ENCODE peak calls at places on chromosomes 2 and 18, in four cellular contexts. I, F, Q and R are unnamed samples.

GRCh38 chr2:24269270-24269669 is 91.1 kb downstream of the ITSN2 start:
- DNase-seq in I (no peak), F (no peak), Q (peak; percentile 65), R (no peak)

GRCh38 chr18:29251681-29252080 is 1074.8 kb upstream of the CDH2 start:
- DNase-seq in I (no peak), F (no peak), Q (no peak), R (no peak)

GRCh38 chr2:242057379-242058040 is 188.0 kb downstream of the RTP5 start:
- DNase-seq in I (no peak), F (peak; percentile 48), Q (no peak), R (no peak)

GRCh38 chr2:128454980-128455709 is 136.5 kb upstream of the HS6ST1 start:
- DNase-seq in I (no peak), F (no peak), Q (no peak), R (no peak)

GRCh38 chr18:57051586-57052044 is 95.3 kb upstream of the BOD1L2 start:
- DNase-seq in I (peak; percentile 47), F (no peak), Q (no peak), R (no peak)

GRCh38 chr2:20446280-20446916 is 476 bp upstream of the RHOB start:
- DNase-seq in I (no peak), F (peak; percentile 78), Q (no peak), R (no peak)

GRCh38 chr18:73688851-73689659 is 458.6 kb downstream of the FBXO15 start:
- DNase-seq in I (peak; percentile 20), F (no peak), Q (no peak), R (peak; percentile 94)

GRCh38 chr2:101546376-101547058 is 71.6 kb upstream of the RFX8 start:
- DNase-seq in I (no peak), F (no peak), Q (no peak), R (peak; percentile 60)

GRCh38 chr2:63055510-63056308 is 5.1 kb downstream of the OTX1 start:
- DNase-seq in I (no peak), F (peak; percentile 60), Q (no peak), R (no peak)

GRCh38 chr2:207897541-207898353 is 127.6 kb downstream of the PLEKHM3 start:
- DNase-seq in I (no peak), F (no peak), Q (no peak), R (no peak)

GRCh38 chr2:207895236-207895860 is 125.6 kb upstream of the FZD5 start:
- DNase-seq in I (no peak), F (no peak), Q (no peak), R (no peak)

GRCh38 chr2:207898354-207898695 is 127.0 kb downstream of the PLEKHM3 start:
- DNase-seq in I (no peak), F (no peak), Q (no peak), R (no peak)

GRCh38 chr2:207892676-207893402 is 123.1 kb upstream of the FZD5 start:
- DNase-seq in I (no peak), F (no peak), Q (no peak), R (peak; percentile 73)

DNA sequence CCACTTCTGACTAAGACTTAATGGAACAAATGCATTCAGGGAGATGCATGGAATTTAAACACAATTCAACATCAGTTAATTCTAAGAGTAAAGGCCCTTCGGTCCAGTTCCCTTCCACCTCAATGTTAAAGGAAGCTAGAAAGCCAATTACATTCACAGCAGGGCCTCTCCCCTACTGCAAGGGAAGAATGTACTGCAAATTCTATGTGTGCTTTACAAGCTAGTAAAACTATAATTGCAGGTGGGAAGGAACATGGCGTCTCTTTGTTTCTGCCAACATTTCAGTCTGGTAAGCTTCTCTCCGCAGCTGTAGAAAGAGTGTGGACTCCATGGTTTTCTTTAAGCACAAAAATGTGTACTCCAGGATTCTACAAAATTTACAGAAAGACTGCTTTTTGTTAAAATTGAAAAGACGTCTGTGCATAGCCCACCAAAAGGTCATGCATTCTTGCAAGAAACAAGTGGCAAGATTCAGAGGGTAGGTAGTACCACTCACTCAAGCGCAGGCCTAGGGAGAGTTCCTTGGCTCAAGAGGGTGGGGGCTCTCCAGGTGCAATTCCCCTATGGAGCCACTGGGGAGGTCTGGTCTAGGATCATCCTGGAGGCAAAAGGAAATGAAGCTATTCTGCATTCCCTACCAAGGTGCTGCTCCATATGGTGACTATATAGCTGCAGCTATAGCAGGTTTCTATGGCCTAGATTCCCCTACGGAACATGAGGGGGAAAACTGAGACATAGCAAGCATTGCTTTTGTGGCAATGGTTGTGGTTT is 127.0 kb upstream of the FZD5 start:
- DNase-seq in I (no peak), F (no peak), Q (no peak), R (no peak)
- TF ChIP-seq CTCF in I (no peak), F (no peak), Q (peak; percentile 34), R (peak; percentile 18)

GRCh38 chr18:839224-840079 is 27.4 kb upstream of the YES1 start:
- DNase-seq in I (peak; percentile 25), F (peak; percentile 90), Q (no peak), R (peak; percentile 89)
- H3K4me3 ChIP-seq in I (no peak overlapping the region), F (no peak overlapping the region), Q (no peak overlapping the region), R (no peak overlapping the region)

GRCh38 chr2:64914247-64914646 is 75.0 kb upstream of the SLC1A4 start:
- DNase-seq in I (no peak), F (no peak), Q (no peak), R (no peak)

GRCh38 chr2:64915510-64915900 is 73.7 kb upstream of the SLC1A4 start:
- DNase-seq in I (no peak), F (no peak), Q (no peak), R (peak; percentile 12)

GRCh38 chr2:64910972-64911433 is 78.2 kb upstream of the SLC1A4 start:
- DNase-seq in I (no peak), F (no peak), Q (no peak), R (no peak)

GRCh38 chr2:64914735-64915509 is 74.3 kb upstream of the SLC1A4 start:
- DNase-seq in I (peak; percentile 96), F (peak; percentile 79), Q (no peak), R (peak; percentile 76)

DNA sequence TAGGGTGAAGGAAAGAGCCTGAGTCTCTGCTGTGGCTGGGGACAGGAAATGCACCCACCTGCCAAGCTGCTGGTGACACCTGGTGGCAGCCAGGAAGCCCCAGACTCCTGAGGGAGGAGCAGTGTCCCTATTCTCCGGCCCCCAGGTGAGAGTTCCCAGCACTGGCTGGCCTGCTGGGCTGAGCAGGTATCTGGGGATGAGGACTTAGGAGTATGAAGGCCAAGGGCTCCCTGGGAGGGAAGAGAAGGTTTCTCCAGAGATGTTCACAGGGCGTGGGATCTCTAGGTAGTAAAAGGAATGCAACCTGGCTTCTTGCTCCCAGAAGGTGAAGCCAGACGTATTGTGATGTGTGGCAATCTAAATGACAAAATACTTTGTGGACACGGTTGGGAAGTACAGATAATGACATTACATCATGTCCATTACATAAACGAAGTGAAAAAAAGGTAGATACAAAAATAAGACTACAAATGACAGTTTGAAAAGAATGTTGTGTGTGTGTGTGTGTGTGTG is 75.8 kb upstream of the SLC1A4 start:
- DNase-seq in I (no peak), F (no peak), Q (no peak), R (no peak)
- TF ChIP-seq CTCF in I (peak; percentile 56), F (no peak), Q (peak; percentile 57), R (no peak)

GRCh38 chr2:41919135-41919534 is 128.7 kb upstream of the PKDCC start:
- DNase-seq in I (no peak), F (no peak), Q (no peak), R (no peak)

GRCh38 chr2:41922177-41922576 is 125.6 kb upstream of the PKDCC start:
- DNase-seq in I (no peak), F (no peak), Q (no peak), R (peak; percentile 79)

GRCh38 chr2:41923156-41923786 is 124.5 kb upstream of the PKDCC start:
- DNase-seq in I (no peak), F (no peak), Q (no peak), R (no peak)

GRCh38 chr2:41920181-41920580 is 127.6 kb upstream of the PKDCC start:
- DNase-seq in I (no peak), F (no peak), Q (no peak), R (no peak)

GRCh38 chr2:41920812-41921211 is 127.0 kb upstream of the PKDCC start:
- DNase-seq in I (no peak), F (no peak), Q (no peak), R (no peak)
- H3K4me3 ChIP-seq in I (no peak overlapping the region), F (no peak overlapping the region), Q (no peak overlapping the region), R (no peak overlapping the region)

GRCh38 chr2:16322308-16323130 is 343.1 kb downstream of the CYRIA start:
- DNase-seq in I (no peak), F (no peak), Q (no peak), R (no peak)

GRCh38 chr2:16320716-16321115 is 344.9 kb downstream of the CYRIA start:
- DNase-seq in I (no peak), F (no peak), Q (no peak), R (no peak)

GRCh38 chr2:16321256-16321655 is 344.4 kb downstream of the CYRIA start:
- DNase-seq in I (no peak), F (no peak), Q (no peak), R (no peak)

GRCh38 chr2:16323131-16323520 is 342.5 kb downstream of the CYRIA start:
- DNase-seq in I (no peak), F (no peak), Q (no peak), R (no peak)

DNA sequence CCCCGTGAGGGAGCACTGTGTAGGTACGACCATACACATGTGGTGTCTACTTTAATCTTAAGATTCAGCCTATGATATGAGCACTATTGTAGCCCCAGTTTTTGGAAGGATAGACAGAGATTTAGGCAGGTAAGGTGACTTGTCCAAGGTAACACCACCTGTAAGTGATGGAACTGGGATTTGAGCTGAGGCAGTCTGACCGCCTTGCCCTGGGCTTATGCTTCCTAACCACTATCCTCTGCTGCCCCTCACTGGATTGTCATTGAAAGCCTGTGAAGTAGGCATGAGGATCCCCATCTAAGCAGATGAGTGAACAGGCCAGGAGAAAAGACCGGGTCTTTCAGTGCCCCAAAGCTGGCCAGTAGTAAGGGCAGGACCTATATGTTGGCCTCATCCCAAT is 343.8 kb downstream of the CYRIA start:
- DNase-seq in I (no peak), F (no peak), Q (no peak), R (no peak)
- TF ChIP-seq CTCF in I (no peak), F (no peak), Q (no peak), R (no peak)

DNA sequence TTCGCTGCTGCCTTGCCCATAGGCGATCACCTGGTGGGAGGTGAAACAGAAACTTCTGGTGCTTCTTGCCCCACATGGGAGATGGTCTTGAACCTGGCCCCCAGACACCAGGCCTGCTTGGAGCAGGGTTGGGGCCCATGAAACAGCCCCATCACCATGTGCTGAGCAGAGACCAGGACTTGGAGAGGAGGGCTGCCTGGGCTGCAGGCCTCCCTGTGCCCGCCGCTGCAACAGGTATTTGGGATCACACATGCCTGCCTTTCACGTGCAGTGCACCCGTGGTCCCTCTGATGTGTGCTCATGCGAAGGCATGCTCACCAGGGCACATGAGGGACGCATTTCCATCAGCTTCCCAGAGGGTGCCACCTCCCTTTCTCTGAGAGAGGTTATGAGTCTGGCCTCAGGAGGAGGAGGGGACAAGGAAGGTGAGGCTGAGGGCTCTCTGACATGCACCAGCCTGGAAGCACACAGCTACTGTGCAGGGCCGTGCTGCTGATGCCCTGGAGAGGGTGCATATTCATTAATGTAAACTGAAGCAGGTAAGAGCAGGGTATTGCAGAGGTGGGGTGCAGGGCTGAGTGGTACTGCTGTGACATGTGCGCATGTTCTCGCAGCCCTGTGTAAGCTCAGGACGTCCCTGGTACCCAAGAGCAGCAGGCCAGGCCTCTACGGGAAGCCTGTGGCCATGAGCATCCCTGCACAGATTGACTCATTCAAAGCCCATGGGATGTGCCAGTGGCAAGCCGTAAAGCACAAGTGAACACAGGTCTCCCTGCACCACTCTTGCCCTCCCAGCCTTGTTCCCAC is 4.2 kb upstream of the OXER1 start:
- DNase-seq in I (no peak), F (peak; percentile 55), Q (no peak), R (no peak)
- H3K4me3 ChIP-seq in I (no peak overlapping the region), F (no peak overlapping the region), Q (no peak overlapping the region), R (no peak overlapping the region)